ENCODE peak calls at places on chromosomes 6 and 20, in six cellular contexts. One of them, this sample, is unnamed.

GRCh38 chr6:63764318-63764916 is 128.8 kb downstream of the PHF3 start:
- DNase-seq in CD8-positive, alpha-beta memory T cell: no peak
- DNase-seq in brain microvascular endothelial cell: no peak
- DNase-seq in heart right ventricle: no peak
- DNase-seq in DMS 273 treated with DMSO at 0.1 percent for 48 hours: no peak
- DNase-seq in SJSA1: peak
- DNase-seq in this sample: peak

GRCh38 chr20:58649288-58650180 is 1.5 kb upstream of the STX16 start:
- DNase-seq in SJSA1: no peak
- DNase-seq in DMS 273 treated with DMSO at 0.1 percent for 48 hours: no peak
- DNase-seq in brain microvascular endothelial cell: no peak
- DNase-seq in heart right ventricle: peak
- DNase-seq in CD8-positive, alpha-beta memory T cell: peak
- DNase-seq in this sample: no peak

GRCh38 chr6:12785301-12785700 is 68.7 kb downstream of the PHACTR1 start:
- DNase-seq in heart right ventricle: no peak
- DNase-seq in CD8-positive, alpha-beta memory T cell: no peak
- DNase-seq in SJSA1: no peak
- DNase-seq in DMS 273 treated with DMSO at 0.1 percent for 48 hours: no peak
- DNase-seq in brain microvascular endothelial cell: no peak
- DNase-seq in this sample: no peak

GRCh38 chr6:18280084-18280483 is 15.8 kb upstream of the DEK start:
- DNase-seq in DMS 273 treated with DMSO at 0.1 percent for 48 hours: no peak
- DNase-seq in CD8-positive, alpha-beta memory T cell: no peak
- DNase-seq in heart right ventricle: no peak
- DNase-seq in SJSA1: no peak
- DNase-seq in brain microvascular endothelial cell: no peak
- DNase-seq in this sample: no peak

GRCh38 chr6:55594442-55594841 is 15.4 kb upstream of the HMGCLL1 start:
- DNase-seq in CD8-positive, alpha-beta memory T cell: no peak
- DNase-seq in DMS 273 treated with DMSO at 0.1 percent for 48 hours: no peak
- DNase-seq in SJSA1: no peak
- DNase-seq in heart right ventricle: no peak
- DNase-seq in brain microvascular endothelial cell: no peak
- DNase-seq in this sample: no peak

GRCh38 chr20:24811020-24811419 is 138.0 kb upstream of the CST7 start:
- DNase-seq in DMS 273 treated with DMSO at 0.1 percent for 48 hours: no peak
- DNase-seq in SJSA1: no peak
- DNase-seq in CD8-positive, alpha-beta memory T cell: no peak
- DNase-seq in heart right ventricle: no peak
- DNase-seq in brain microvascular endothelial cell: no peak
- DNase-seq in this sample: no peak

GRCh38 chr6:72836971-72837370 is 215.1 kb downstream of the KCNQ5 start:
- DNase-seq in CD8-positive, alpha-beta memory T cell: no peak
- DNase-seq in SJSA1: no peak
- DNase-seq in brain microvascular endothelial cell: no peak
- DNase-seq in heart right ventricle: no peak
- DNase-seq in DMS 273 treated with DMSO at 0.1 percent for 48 hours: no peak
- DNase-seq in this sample: no peak

GRCh38 chr6:159082039-159082815 is 37.4 kb upstream of the TAGAP start:
- DNase-seq in CD8-positive, alpha-beta memory T cell: no peak
- DNase-seq in heart right ventricle: no peak
- DNase-seq in DMS 273 treated with DMSO at 0.1 percent for 48 hours: no peak
- DNase-seq in SJSA1: no peak
- DNase-seq in brain microvascular endothelial cell: no peak
- DNase-seq in this sample: no peak

GRCh38 chr6:24740861-24741260 is 21.9 kb upstream of the C6orf62 start:
- DNase-seq in DMS 273 treated with DMSO at 0.1 percent for 48 hours: no peak
- DNase-seq in heart right ventricle: no peak
- DNase-seq in brain microvascular endothelial cell: peak
- DNase-seq in SJSA1: no peak
- DNase-seq in CD8-positive, alpha-beta memory T cell: no peak
- DNase-seq in this sample: no peak